ENCODE peak calls at places on chromosomes 3 and 15, in six cellular contexts. X, N, Z, T, J and L are unnamed samples.

GRCh38 chr3:71511037-71511436 is 72.5 kb downstream of the FOXP1 start:
- DNase-seq in T (no peak), X (no peak), N (no peak), Z (no peak), J (no peak), L (no peak)

GRCh38 chr3:189703865-189704264 is 72.7 kb downstream of the TP63 start:
- DNase-seq in T (no peak), J (no peak), N (no peak), Z (no peak), X (no peak), L (no peak)

GRCh38 chr3:13133471-13133981 is 60.3 kb upstream of the IQSEC1 start:
- DNase-seq in N (no peak), J (no peak), T (peak), X (no peak), Z (peak), L (no peak)

GRCh38 chr3:120791958-120792357 is 49.4 kb downstream of the GTF2E1 start:
- DNase-seq in T (no peak), N (no peak), Z (no peak), X (no peak), J (no peak), L (no peak)

GRCh38 chr3:124409650-124410275 is 320.5 kb upstream of the UMPS start:
- DNase-seq in Z (no peak), T (no peak), X (no peak), J (no peak), N (no peak), L (no peak)

GRCh38 chr3:171907761-171908160 is 64.6 kb downstream of the TMEM212 start:
- DNase-seq in T (no peak), J (no peak), X (no peak), N (no peak), Z (no peak), L (no peak)

GRCh38 chr3:24886511-24886910 is 391.9 kb upstream of the THRB start:
- DNase-seq in J (no peak), Z (no peak), X (no peak), N (no peak), T (no peak), L (no peak)

GRCh38 chr3:63343674-63344073 is 65.6 kb downstream of the SYNPR start:
- DNase-seq in N (peak), J (no peak), Z (peak), T (peak), X (no peak), L (peak)

GRCh38 chr3:124558898-124559649 is 171.2 kb upstream of the UMPS start:
- DNase-seq in J (no peak), X (no peak), T (peak), Z (peak), N (no peak), L (peak)

GRCh38 chr3:2218826-2219225 is 120.2 kb downstream of the CNTN4 start:
- DNase-seq in Z (no peak), T (no peak), N (no peak), X (no peak), J (no peak), L (no peak)

GRCh38 chr3:58183221-58183620 is 27.6 kb downstream of the DNASE1L3 start:
- DNase-seq in X (no peak), N (no peak), J (no peak), T (no peak), Z (no peak), L (no peak)

GRCh38 chr3:111915905-111916304 is 56.8 kb downstream of the PHLDB2 start:
- DNase-seq in X (no peak), N (no peak), T (no peak), Z (no peak), J (no peak), L (no peak)

GRCh38 chr3:8237893-8238292 is 263.7 kb upstream of the LMCD1 start:
- DNase-seq in Z (no peak), X (no peak), J (no peak), N (no peak), T (no peak), L (no peak)

GRCh38 chr15:50653156-50653743 is 33.3 kb downstream of the TRPM7 start:
- DNase-seq in X (no peak), N (no peak), J (no peak), Z (no peak), T (no peak), L (no peak)

GRCh38 chr3:185460719-185461350 is 38.0 kb downstream of the TMEM41A start:
- DNase-seq in T (no peak), Z (no peak), N (no peak), J (peak), X (peak), L (no peak)

GRCh38 chr3:8458711-8459110 is 42.9 kb upstream of the LMCD1 start:
- DNase-seq in N (no peak), J (no peak), X (no peak), T (no peak), Z (no peak), L (no peak)

GRCh38 chr3:18369561-18370185 is 55.5 kb downstream of the SATB1 start:
- DNase-seq in X (no peak), T (no peak), Z (no peak), J (no peak), N (no peak), L (no peak)

GRCh38 chr3:119604878-119605277 is 7.2 kb downstream of the PLA1A start:
- DNase-seq in J (no peak), T (no peak), N (no peak), Z (no peak), X (no peak), L (no peak)

GRCh38 chr3:57048052-57048671 is 12.3 kb upstream of the SPATA12 start:
- DNase-seq in T (no peak), X (no peak), J (no peak), N (no peak), Z (no peak), L (no peak)

GRCh38 chr3:43737001-43737440 is 46.3 kb downstream of the ABHD5 start:
- DNase-seq in X (no peak), T (no peak), Z (no peak), N (no peak), J (no peak), L (no peak)

GRCh38 chr3:117128876-117129275 is 419.3 kb downstream of the TUSC7 start:
- DNase-seq in T (no peak), N (no peak), Z (no peak), X (no peak), J (no peak), L (no peak)

GRCh38 chr3:12175844-12176453 is 17.2 kb upstream of the TIMP4 start:
- DNase-seq in Z (peak), T (peak), J (peak), X (peak), N (peak), L (peak)

GRCh38 chr3:37494206-37494605 is 319.8 kb upstream of the LRRFIP2 start:
- DNase-seq in T (no peak), Z (no peak), N (no peak), J (no peak), X (no peak), L (no peak)

GRCh38 chr3:130340766-130341165 is 4.7 kb upstream of the COL6A5 start:
- DNase-seq in Z (no peak), T (no peak), X (no peak), J (no peak), N (no peak), L (no peak)

GRCh38 chr15:89399390-89400120 is 64.9 kb upstream of the POLG start:
- DNase-seq in J (peak), T (no peak), N (peak), X (peak), Z (no peak), L (no peak)

DNA sequence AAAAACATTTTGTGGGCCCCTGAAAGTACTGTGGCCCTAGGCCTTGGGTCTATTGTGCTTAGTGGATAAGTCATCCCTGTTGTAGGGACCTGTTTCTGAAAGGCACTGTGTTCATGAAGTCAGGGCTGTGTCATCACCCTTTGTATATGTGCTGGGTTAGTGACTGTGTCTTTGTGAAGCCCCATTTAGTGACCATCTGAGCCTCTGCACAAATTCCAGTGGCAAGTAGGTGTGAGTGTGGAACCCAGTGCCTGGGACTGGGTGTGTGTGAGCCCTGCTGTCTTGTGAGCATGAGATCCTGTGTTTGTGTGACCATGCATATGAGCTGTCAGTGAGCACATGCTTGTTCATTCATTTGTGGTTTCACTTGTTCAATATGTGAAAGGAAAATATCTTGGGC is 1.2 kb upstream of the HYAL1 start:
- DNase-seq in Z (no peak), X (no peak), J (no peak), N (no peak), T (no peak), L (no peak)
- TF ChIP-seq CTCF in Z (no peak), X (no peak), J (no peak), N (no peak), T (no peak), L (no peak)

GRCh38 chr3:45417949-45418847 is 29.8 kb downstream of the LARS2 start:
- DNase-seq in X (no peak), J (no peak), T (peak), Z (no peak), N (no peak), L (no peak)
- TF ChIP-seq CTCF in X (no peak), J (no peak), T (no peak), Z (no peak), N (no peak), L (no peak)

DNA sequence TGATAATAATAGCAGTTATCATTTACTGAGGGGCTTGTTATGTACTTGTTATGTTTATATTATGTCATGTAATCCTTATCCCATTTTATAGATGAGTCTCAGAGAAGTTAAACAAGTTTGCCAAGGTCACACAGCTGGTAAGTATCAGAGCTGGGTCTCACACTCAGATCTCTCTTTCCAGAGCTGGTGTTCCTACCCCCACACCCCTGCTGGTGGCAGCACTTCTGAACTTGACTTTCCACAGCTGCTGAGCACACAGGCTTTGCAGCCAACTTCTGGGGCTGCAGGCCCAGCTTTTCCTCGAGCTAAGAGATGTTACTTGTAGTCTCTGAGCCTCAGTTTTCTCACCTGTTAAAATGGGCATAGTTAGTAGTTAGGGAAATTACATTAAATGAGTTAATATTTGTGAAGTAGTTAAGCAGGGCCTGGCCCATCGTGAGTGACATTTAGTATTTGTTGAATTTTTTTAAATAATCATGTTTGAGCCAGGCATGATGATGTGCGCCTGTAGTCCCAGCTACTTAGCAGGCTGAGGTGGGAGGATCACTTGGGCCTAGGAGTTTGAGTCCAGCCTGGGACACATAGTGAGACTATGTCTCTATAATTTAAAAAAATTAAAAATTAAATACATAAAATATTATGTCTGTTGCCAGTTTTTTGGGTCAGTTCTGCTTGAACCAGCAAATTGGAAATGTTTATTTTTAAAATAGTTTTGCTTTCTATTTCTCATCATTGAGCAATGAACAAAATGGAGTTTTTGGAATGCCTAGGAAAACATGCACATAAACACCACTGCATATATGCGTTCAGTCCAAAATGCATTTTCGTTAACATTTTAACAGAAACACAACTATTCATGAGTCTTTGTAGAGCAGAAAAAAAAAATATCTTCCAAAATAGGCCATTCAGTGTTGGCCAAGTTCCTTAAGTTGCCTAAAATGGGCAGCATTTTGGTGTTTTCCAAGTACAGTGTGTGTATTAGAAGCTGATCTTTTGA is 87.3 kb downstream of the SMAD6 start:
- DNase-seq in T (peak), X (no peak), N (no peak), Z (peak), J (no peak), L (no peak)
- TF ChIP-seq CTCF in T (peak), X (peak), N (no peak), Z (peak), J (peak), L (no peak)

GRCh38 chr15:73965094-73965729 is 26.9 kb downstream of the STOML1 start:
- DNase-seq in X (no peak), N (peak), Z (peak), T (no peak), J (no peak), L (no peak)
- TF ChIP-seq CTCF in X (no peak), N (peak), Z (no peak), T (peak), J (no peak), L (peak)

GRCh38 chr15:91946075-91946474 is 92.6 kb downstream of the SLCO3A1 start:
- DNase-seq in X (no peak), N (no peak), J (no peak), T (no peak), Z (no peak), L (no peak)

GRCh38 chr15:91947370-91947769 is 93.9 kb downstream of the SLCO3A1 start:
- DNase-seq in N (no peak), J (no peak), X (no peak), T (no peak), Z (no peak), L (no peak)

GRCh38 chr15:91948001-91948608 is 94.6 kb downstream of the SLCO3A1 start:
- DNase-seq in X (no peak), T (peak), J (no peak), Z (peak), N (no peak), L (no peak)

GRCh38 chr15:91945385-91945784 is 91.9 kb downstream of the SLCO3A1 start:
- DNase-seq in X (no peak), J (no peak), T (no peak), Z (no peak), N (no peak), L (no peak)

DNA sequence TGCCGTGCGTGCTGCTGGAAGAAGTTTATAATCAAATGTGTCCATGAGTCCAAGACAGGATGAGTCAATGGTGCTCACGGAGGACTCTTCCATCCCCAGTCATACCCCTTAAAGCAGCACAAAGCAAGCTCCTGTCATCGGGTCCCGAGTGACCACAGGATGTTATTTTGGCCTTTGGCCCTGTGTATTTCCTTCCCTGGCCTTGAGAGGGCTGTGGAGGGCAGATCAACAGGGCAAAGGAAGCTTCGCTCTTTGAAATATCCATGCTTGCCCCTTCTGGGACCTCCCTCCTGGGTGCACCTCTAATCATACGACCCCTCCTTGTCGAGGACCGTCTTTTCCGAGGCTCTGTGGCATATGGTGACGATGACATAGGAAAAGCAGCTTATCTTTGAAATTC is 93.4 kb downstream of the SLCO3A1 start:
- DNase-seq in N (peak), Z (no peak), X (no peak), T (no peak), J (no peak), L (no peak)
- TF ChIP-seq CTCF in N (no peak), Z (peak), X (no peak), T (no peak), J (no peak), L (no peak)

DNA sequence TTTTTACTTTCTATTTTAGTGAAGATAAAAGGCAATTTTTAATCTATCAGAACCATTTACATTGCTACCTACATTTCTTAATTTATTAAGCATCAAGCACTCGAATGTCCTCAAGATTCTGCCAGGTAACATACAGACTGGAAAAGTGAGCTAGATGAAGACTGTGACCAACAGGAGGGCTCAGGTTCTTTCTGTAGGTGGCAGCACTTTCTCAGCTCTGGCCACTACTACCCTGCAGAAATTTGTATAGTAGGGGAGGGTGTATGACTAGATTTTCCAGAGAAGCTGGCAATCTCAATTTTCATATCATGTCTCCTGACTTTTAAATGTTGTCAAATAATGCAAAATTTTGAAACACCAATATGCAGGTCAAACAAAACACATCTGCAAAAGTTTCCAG is 165.0 kb upstream of the SUCLG2 start:
- DNase-seq in N (no peak), X (no peak), J (no peak), Z (no peak), T (no peak), L (no peak)
- TF ChIP-seq CTCF in N (no peak), X (peak), J (peak), Z (no peak), T (no peak), L (no peak)

DNA sequence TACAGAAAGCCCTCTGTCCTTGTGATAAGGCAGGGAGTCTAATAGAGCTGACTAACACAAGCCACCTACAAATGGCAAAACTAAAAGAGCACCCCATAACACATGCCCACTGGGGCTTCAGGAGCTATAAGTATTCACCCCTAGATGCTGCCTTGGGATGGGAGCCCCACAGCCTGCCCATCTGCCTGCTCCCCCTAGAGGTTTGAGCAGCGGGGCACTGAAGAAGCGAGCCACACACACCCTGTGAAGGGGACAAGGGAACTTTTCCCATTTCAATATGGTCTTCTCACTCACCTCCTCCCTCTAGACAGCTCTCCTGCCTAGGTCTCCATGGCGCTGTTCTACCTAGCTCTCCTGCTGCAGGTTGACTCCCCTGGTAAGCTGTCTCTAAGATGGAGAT is 261.0 kb downstream of the SHQ1 start:
- DNase-seq in X (no peak), N (no peak), T (no peak), J (no peak), Z (no peak), L (no peak)
- TF ChIP-seq CTCF in X (no peak), N (no peak), T (no peak), J (no peak), Z (no peak), L (no peak)

GRCh38 chr3:151009981-151010380 is 37.5 kb upstream of the CLRN1 start:
- DNase-seq in Z (no peak), N (no peak), T (no peak), X (no peak), J (no peak), L (no peak)
- TF ChIP-seq CTCF in Z (no peak), N (no peak), T (no peak), X (no peak), J (no peak), L (no peak)

GRCh38 chr3:5274116-5274515 is 86.6 kb downstream of the EDEM1 start:
- DNase-seq in T (no peak), X (no peak), N (no peak), Z (no peak), J (no peak), L (no peak)
- TF ChIP-seq CTCF in T (no peak), X (no peak), N (no peak), Z (no peak), J (no peak), L (no peak)

DNA sequence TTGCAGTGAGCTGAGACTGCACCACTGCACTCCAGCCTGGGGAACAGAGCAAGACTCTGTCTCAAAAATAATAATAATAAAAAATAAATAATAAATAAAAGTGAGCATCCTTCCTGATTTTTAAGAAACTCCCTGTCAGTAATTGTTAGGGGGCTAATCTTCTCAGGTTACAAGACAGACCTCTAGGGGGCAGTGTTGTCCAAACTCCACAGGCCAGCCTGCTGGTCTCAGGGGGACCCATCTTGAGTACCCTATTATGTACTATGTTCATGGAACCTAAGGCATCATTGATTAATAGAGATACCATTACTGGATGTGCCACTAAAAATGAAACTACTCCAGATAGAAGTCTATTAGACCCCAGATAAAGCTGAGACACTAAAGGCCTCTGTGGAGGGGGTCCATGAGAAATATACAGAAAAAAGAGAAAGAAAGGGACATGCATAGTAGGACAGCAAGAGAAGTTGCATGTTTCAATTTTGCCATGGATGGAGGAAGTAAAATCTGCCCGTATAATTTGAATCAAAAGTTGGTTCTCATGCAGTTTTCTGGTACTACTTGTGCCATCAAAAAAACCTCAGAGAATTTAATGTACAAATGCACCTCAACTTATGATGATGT is 85.5 kb upstream of the CDV3 start:
- DNase-seq in X (no peak), T (no peak), N (no peak), J (no peak), Z (peak), L (no peak)
- TF ChIP-seq CTCF in X (peak), T (peak), N (peak), J (no peak), Z (peak), L (peak)